ENCODE peak calls at places on chromosomes 6 and 20, in five cellular contexts. J, T, A, U and F are unnamed samples.

GRCh38 chr6:117165921-117166499 is 99.3 kb upstream of the VGLL2 start:
- DNase-seq in J (no peak), T (no peak), A (no peak), U (peak), F (no peak)

GRCh38 chr6:26607434-26608230 is 10.9 kb downstream of the ABT1 start:
- DNase-seq in J (peak), T (no peak), A (peak), U (peak), F (peak)

GRCh38 chr20:25341716-25342680 is 48.6 kb downstream of the ABHD12 start:
- DNase-seq in J (peak), T (no peak), A (no peak), U (peak), F (peak)

GRCh38 chr6:88864347-88865057 is 98.9 kb downstream of the RNGTT start:
- DNase-seq in J (no peak), T (no peak), A (no peak), U (no peak), F (no peak)

GRCh38 chr20:45470262-45470931 is 844 bp downstream of the WFDC2 start:
- DNase-seq in J (no peak), T (peak), A (no peak), U (peak), F (no peak)

GRCh38 chr6:130923350-130923749 is 96.1 kb downstream of the SMLR1 start:
- DNase-seq in J (no peak), T (no peak), A (no peak), U (no peak), F (no peak)

GRCh38 chr6:165922309-165922794 is 245.3 kb downstream of the TBXT start:
- DNase-seq in J (peak), T (no peak), A (no peak), U (no peak), F (no peak)

GRCh38 chr6:106383573-106383972 is 23.1 kb downstream of the CRYBG1 start:
- DNase-seq in J (no peak), T (no peak), A (no peak), U (peak), F (no peak)

GRCh38 chr20:6269163-6269873 is 146.5 kb upstream of the FERMT1 start:
- DNase-seq in J (no peak), T (no peak), A (no peak), U (no peak), F (no peak)

GRCh38 chr6:1554241-1554880 is 55.4 kb upstream of the FOXC1 start:
- DNase-seq in J (peak), T (no peak), A (no peak), U (no peak), F (peak)

GRCh38 chr6:130075879-130076278 is 57.5 kb downstream of the L3MBTL3 start:
- DNase-seq in J (no peak), T (no peak), A (no peak), U (no peak), F (no peak)

GRCh38 chr6:154488276-154488627 is 22.2 kb downstream of the CNKSR3 start:
- DNase-seq in J (no peak), T (no peak), A (no peak), U (no peak), F (peak)

GRCh38 chr6:170091639-170092579 is 199.0 kb downstream of the DLL1 start:
- DNase-seq in J (no peak), T (no peak), A (peak), U (no peak), F (no peak)